ENCODE peak calls at places on chromosome 12, in eight cellular contexts. W is aorta; E is natural killer cell treated with Interleukin-12 subunit alpha and Interleukin-12 subunit beta and Interleukin-15 and Interleukin-18, amount 100 ng/mL, for 72 hours; L is non-pigmented ciliary epithelial cell; G is PC-3; I is naive thymus-derived CD4-positive, alpha-beta T cell; M is iris pigment epithelial cell; R is transverse colon. S is an unnamed sample.

GRCh38 chr12:62158416-62159360 is 101.5 kb upstream of the USP15 start:
- DNase-seq in I (no peak), L (no peak), M (no peak), E (no peak), G (no peak), R (no peak), W (no peak), S (peak)

GRCh38 chr12:116161588-116161987 is 115.9 kb downstream of the MED13L start:
- DNase-seq in G (peak), E (no peak), R (no peak), L (no peak), W (no peak), I (no peak), M (peak), S (peak)

GRCh38 chr12:108381793-108382436 is 42.8 kb upstream of the CMKLR1 start:
- DNase-seq in W (no peak), L (no peak), G (peak), M (peak), E (no peak), R (no peak), I (no peak), S (peak)

GRCh38 chr12:64892561-64892960 is 68.1 kb downstream of the TBC1D30 start:
- DNase-seq in R (no peak), I (no peak), M (no peak), L (no peak), W (no peak), E (no peak), G (no peak), S (no peak)

GRCh38 chr12:117440384-117440783 is 79.0 kb upstream of the NOS1 start:
- DNase-seq in I (no peak), G (no peak), E (no peak), L (no peak), R (no peak), W (no peak), M (no peak), S (no peak)

GRCh38 chr12:31778687-31779086 is 49.9 kb upstream of the AMN1 start:
- DNase-seq in E (no peak), R (no peak), W (no peak), L (no peak), I (no peak), G (no peak), M (no peak), S (no peak)

GRCh38 chr12:48000878-48001321 is 3.4 kb downstream of the COL2A1 start:
- DNase-seq in R (no peak), L (no peak), M (peak), G (peak), E (peak), I (no peak), W (no peak), S (peak)

GRCh38 chr12:57603758-57604453 is 718 bp upstream of the DTX3 start:
- DNase-seq in I (no peak), W (peak), M (peak), G (peak), L (no peak), R (peak), E (no peak), S (peak)

GRCh38 chr12:29547844-29548243 is 50.4 kb upstream of the OVCH1 start:
- DNase-seq in I (no peak), W (no peak), M (no peak), R (no peak), L (no peak), G (no peak), E (no peak), S (no peak)

GRCh38 chr12:119920064-119920463 is 42.9 kb upstream of the CIT start:
- DNase-seq in R (no peak), W (no peak), I (no peak), G (no peak), E (no peak), L (no peak), M (no peak), S (no peak)

GRCh38 chr12:114476159-114476558 is 70.2 kb upstream of the TBX5 start:
- DNase-seq in I (no peak), M (peak), L (no peak), E (no peak), W (no peak), R (no peak), G (peak), S (peak)

GRCh38 chr12:26719852-26720251 is 113.1 kb downstream of the ITPR2 start:
- DNase-seq in R (no peak), I (no peak), G (peak), W (no peak), L (no peak), M (no peak), E (no peak), S (no peak)

GRCh38 chr12:123384318-123384993 is 524 bp downstream of the KMT5A start:
- DNase-seq in M (no peak), E (peak), W (no peak), G (peak), R (no peak), I (peak), L (no peak), S (no peak)

GRCh38 chr12:109098671-109099070 is 1.3 kb downstream of the UNG start:
- DNase-seq in I (no peak), R (no peak), W (no peak), G (no peak), M (no peak), L (no peak), E (no peak), S (no peak)

GRCh38 chr12:90790747-90791146 is 164.2 kb downstream of the CCER1 start:
- DNase-seq in E (no peak), M (no peak), G (no peak), W (no peak), R (no peak), L (no peak), I (no peak), S (no peak)